ENCODE peak calls at places on chromosomes 6 and 20, in eight cellular contexts. J, T, Q, W, G, A, N and L are unnamed samples. For H3K4me1, the result is how much of the 10 kb centered on the place peaks cover.

GRCh38 chr6:144314003-144314485 is 28.9 kb downstream of the UTRN start:
- DNase-seq in Q (peak), T (no peak), W (no peak), N (no peak), A (no peak), G (no peak), J (peak), L (peak)

GRCh38 chr6:143676437-143677045 is 1.2 kb upstream of the PHACTR2 start:
- DNase-seq in T (no peak), G (no peak), J (no peak), W (no peak), A (no peak), Q (no peak), N (no peak), L (no peak)

GRCh38 chr20:63232235-63233060 is 3.3 kb upstream of the BIRC7 start:
- DNase-seq in T (no peak), N (no peak), A (peak), G (no peak), J (no peak), Q (no peak), W (no peak), L (no peak)

GRCh38 chr20:364905-365794 is 15.4 kb upstream of the TRIB3 start:
- DNase-seq in A (no peak), W (no peak), T (no peak), J (no peak), N (no peak), G (no peak), Q (no peak), L (peak)

GRCh38 chr20:51494241-51495110 is 48.0 kb downstream of the NFATC2 start:
- DNase-seq in Q (no peak), N (no peak), J (no peak), G (no peak), W (no peak), A (no peak), T (no peak), L (no peak)

GRCh38 chr6:126811307-126811706 is 307.2 kb upstream of the RSPO3 start:
- DNase-seq in G (no peak), N (no peak), J (no peak), Q (peak), A (no peak), T (no peak), W (no peak), L (no peak)

GRCh38 chr6:155123520-155123919 is 128.4 kb downstream of the TIAM2 start:
- DNase-seq in W (no peak), G (no peak), Q (no peak), T (no peak), J (no peak), N (no peak), A (no peak), L (no peak)

GRCh38 chr6:3912366-3913076 is 63.3 kb downstream of the FAM50B start:
- DNase-seq in A (no peak), G (peak), T (no peak), W (no peak), Q (no peak), N (no peak), J (peak), L (no peak)

GRCh38 chr6:89950879-89951391 is 56.7 kb downstream of the GJA10 start:
- DNase-seq in J (no peak), N (no peak), A (no peak), W (no peak), T (no peak), Q (no peak), G (no peak), L (no peak)

GRCh38 chr6:84671188-84671587 is 93.2 kb downstream of the TBX18 start:
- DNase-seq in Q (no peak), A (no peak), T (no peak), J (no peak), W (no peak), G (no peak), N (no peak), L (no peak)

GRCh38 chr20:20638877-20639276 is 73.6 kb downstream of the RALGAPA2 start:
- DNase-seq in W (no peak), J (no peak), G (no peak), T (no peak), N (no peak), A (no peak), Q (no peak), L (no peak)

GRCh38 chr6:137731960-137732616 is 135.0 kb upstream of the TNFAIP3 start:
- DNase-seq in W (no peak), Q (no peak), A (no peak), G (no peak), T (no peak), J (no peak), N (no peak), L (no peak)

GRCh38 chr20:57682184-57683038 is 27.4 kb downstream of the PMEPA1 start:
- DNase-seq in N (no peak), Q (peak), G (no peak), A (no peak), J (no peak), T (peak), W (no peak), L (no peak)

GRCh38 chr6:71851214-71851613 is 35.1 kb upstream of the RIMS1 start:
- DNase-seq in J (no peak), A (no peak), W (no peak), G (no peak), Q (no peak), N (no peak), T (no peak), L (no peak)

GRCh38 chr20:51767018-51767866 is 948 bp downstream of the ATP9A start:
- DNase-seq in A (no peak), N (peak), G (peak), W (peak), Q (peak), J (peak), T (peak), L (peak)

GRCh38 chr20:51966296-51966971 is 164.1 kb upstream of the SALL4 start:
- DNase-seq in Q (peak), A (peak), T (peak), J (no peak), W (peak), N (peak), G (peak), L (peak)

GRCh38 chr6:120871416-120872261 is 462.6 kb downstream of the TBC1D32 start:
- DNase-seq in N (peak), G (no peak), Q (no peak), A (no peak), W (no peak), T (no peak), J (no peak), L (no peak)

GRCh38 chr20:44958276-44958675 is 1.9 kb downstream of the TOMM34 start:
- DNase-seq in J (no peak), Q (no peak), N (no peak), G (no peak), W (no peak), T (no peak), A (no peak), L (no peak)

DNA sequence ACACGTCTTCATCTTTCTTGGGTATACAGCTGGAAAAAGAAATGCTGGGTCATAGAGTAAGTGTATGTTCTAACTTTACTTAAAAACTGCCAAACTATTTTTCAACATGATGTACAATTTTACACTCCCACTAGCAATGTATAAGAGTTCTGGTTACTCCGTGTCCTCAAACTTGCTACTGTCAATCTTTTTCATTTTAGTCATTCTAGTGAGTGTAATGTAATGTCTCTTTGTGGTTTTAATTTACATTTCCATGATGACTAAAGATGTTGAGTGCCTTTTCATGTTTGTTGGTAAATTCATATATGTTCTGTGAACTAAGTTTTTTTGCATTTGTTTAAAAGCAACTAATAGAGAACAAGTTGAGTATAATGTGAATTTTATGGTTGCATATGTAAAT is 43.9 kb downstream of the ATG5 start:
- DNase-seq in A (no peak), N (no peak), T (no peak), W (no peak), J (no peak), Q (no peak), G (no peak), L (no peak)
- H3K4me1 ChIP-seq in A (under half), N (under half), T (under half), W (under half), J (under half), Q (under half), G (under half), L (under half)

GRCh38 chr6:110355727-110356126 is 2.4 kb downstream of the METTL24 start:
- DNase-seq in A (no peak), J (no peak), N (no peak), W (no peak), Q (no peak), G (peak), T (no peak), L (no peak)

GRCh38 chr6:110356778-110357177 is 1.4 kb downstream of the METTL24 start:
- DNase-seq in J (no peak), T (no peak), W (no peak), Q (no peak), A (no peak), N (no peak), G (peak), L (no peak)

GRCh38 chr6:110357696-110358535 is at the start of gene METTL24:
- DNase-seq in A (no peak), N (peak), G (peak), W (peak), T (no peak), J (no peak), Q (no peak), L (peak)

GRCh38 chr6:110358536-110359148 is 493 bp upstream of the METTL24 start:
- DNase-seq in J (no peak), A (no peak), N (no peak), W (no peak), G (no peak), T (no peak), Q (no peak), L (no peak)

GRCh38 chr6:110357298-110357695 is 852 bp downstream of the METTL24 start:
- DNase-seq in G (peak), J (no peak), A (no peak), N (no peak), W (no peak), T (no peak), Q (no peak), L (no peak)
- H3K4me3 ChIP-seq in G (peak), J (peak), A (no peak), N (peak), W (peak), T (no peak), Q (peak), L (no peak)

GRCh38 chr6:9851541-9852380 is 563.1 kb downstream of the TFAP2A start:
- DNase-seq in A (no peak), N (no peak), Q (no peak), J (no peak), W (no peak), T (peak), G (peak), L (no peak)
- TF ChIP-seq CTCF in A (peak), N (no peak), Q (no peak), J (no peak), W (no peak), T (peak), G (peak), L (no peak)

DNA sequence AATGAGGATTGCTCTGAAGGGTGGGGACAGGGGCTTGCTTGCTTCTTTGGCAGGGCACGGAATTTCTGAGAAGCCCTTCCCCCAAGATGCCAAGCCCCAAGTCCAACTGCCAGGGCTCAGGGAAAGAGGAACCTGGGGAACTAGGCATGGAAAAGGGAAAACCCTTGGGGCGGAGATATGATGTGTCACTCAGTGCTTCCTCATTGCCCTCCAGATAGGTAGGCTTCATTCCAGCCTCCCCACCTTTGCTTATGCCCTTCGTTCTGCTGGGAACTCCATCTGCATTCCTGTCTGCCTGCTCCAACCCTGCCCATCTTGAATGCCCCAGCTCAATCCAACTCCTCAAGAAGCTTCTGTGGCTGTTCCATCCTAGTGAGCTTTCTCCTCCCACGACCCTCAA is 61.2 kb downstream of the VEGFA start:
- DNase-seq in G (no peak), Q (no peak), A (no peak), N (no peak), T (no peak), J (no peak), W (no peak), L (no peak)
- H3K4me1 ChIP-seq in G (under half), Q (under half), A (under half), N (under half), T (under half), J (under half), W (under half), L (under half)

DNA sequence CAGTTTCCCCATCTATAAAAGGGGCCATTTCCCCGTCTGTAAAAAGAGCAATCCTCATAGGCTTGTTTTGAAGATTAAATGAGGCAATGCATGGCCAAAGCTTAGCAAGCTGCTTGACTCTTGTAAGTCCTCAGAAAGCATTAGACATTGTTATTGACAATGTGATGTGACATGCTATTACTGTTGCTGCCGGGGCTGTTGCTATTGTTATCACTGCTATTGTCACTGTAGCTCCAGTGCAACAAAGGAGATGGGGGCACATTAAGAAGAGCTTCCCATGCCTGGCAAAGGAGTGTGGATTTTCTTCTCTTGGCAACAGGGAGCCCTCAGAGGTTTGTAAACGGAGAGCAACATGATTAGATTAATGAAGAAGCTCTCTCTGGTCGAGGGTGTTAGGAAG is 33.2 kb upstream of the FAM83D start:
- DNase-seq in W (no peak), Q (no peak), N (no peak), G (no peak), A (no peak), J (no peak), T (peak), L (no peak)
- H3K4me3 ChIP-seq in W (no peak), Q (no peak), N (no peak), G (no peak), A (no peak), J (no peak), T (no peak), L (no peak)

DNA sequence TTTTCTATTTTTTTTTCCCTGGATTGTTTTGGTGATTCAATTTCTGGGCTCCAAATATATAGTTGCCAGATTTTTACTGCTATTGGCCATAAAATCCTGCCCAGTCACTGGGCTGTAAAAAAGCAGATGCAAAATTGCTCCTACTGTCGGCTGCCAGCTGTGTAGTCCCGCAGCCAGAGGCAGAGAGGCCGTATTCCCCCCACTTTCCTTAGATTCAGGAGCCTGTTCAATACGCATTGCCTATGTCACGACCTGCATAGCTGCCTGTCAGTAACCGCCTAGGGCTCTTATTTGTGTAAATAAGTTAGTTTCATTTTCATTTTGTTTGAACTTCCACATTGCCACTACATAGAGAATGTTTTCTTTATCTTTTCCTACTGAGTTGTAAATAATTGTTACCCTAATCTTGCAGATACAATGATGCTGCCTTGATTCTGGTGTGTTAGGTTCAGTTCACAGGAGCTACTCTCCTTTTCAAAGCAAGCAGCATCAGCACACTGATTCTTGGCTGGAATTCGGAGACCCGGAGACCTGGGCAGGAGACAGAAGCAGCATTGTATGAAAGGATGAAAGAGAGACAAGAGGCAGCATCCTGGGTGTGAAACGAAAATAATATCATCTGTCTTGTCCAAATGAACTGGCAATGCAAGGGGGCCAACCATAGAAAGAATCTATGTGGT is 46.0 kb upstream of the UST start:
- DNase-seq in G (no peak), N (no peak), T (peak), J (no peak), A (no peak), W (no peak), Q (no peak), L (peak)
- TF ChIP-seq CTCF in G (no peak), N (no peak), T (no peak), J (no peak), A (no peak), W (no peak), Q (no peak), L (no peak)

GRCh38 chr20:24965065-24965919 is 16.2 kb downstream of the CST7 start:
- DNase-seq in W (no peak), N (no peak), T (no peak), Q (no peak), A (no peak), J (no peak), G (no peak), L (no peak)
- H3K4me1 ChIP-seq in W (under half), N (under half), T (under half), Q (under half), A (under half), J (under half), G (under half), L (under half)

GRCh38 chr20:59149678-59150504 is 13.7 kb upstream of the ZNF831 start:
- DNase-seq in J (peak), A (no peak), T (no peak), Q (peak), W (no peak), G (no peak), N (no peak), L (no peak)
- H3K4me3 ChIP-seq in J (no peak), A (no peak), T (no peak), Q (no peak), W (no peak), G (no peak), N (no peak), L (no peak)